ENCODE peak calls at places on chromosomes 6 and 20, in four cellular contexts. C is brain microvascular endothelial cell, W is testis, I is AG04450. V is an unnamed sample.

GRCh38 chr20:31682927-31683326 is 39.7 kb downstream of the BCL2L1 start:
- DNase-seq in C (no peak), W (no peak), I (no peak), V (no peak)

GRCh38 chr6:124297507-124297906 is 493.8 kb downstream of the NKAIN2 start:
- DNase-seq in C (no peak), W (peak), I (no peak), V (no peak)

GRCh38 chr20:52494244-52494643 is 302.7 kb upstream of the ZFP64 start:
- DNase-seq in C (peak), W (no peak), I (peak), V (no peak)

GRCh38 chr6:166584813-166585429 is 1.6 kb downstream of the RAMACL start:
- DNase-seq in C (peak), W (no peak), I (no peak), V (no peak)

GRCh38 chr6:36368921-36369880 is 18.3 kb downstream of the ETV7 start:
- DNase-seq in C (peak), W (no peak), I (peak), V (no peak)

GRCh38 chr6:102848796-102849195 is 1455.3 kb downstream of the GRIK2 start:
- DNase-seq in C (no peak), W (no peak), I (no peak), V (no peak)

GRCh38 chr6:1635305-1636010 is 25.7 kb downstream of the FOXC1 start:
- DNase-seq in C (no peak), W (no peak), I (no peak), V (no peak)

GRCh38 chr20:36090223-36090622 is 64.3 kb upstream of the EPB41L1 start:
- DNase-seq in C (no peak), W (no peak), I (no peak), V (no peak)

GRCh38 chr6:18148304-18149025 is 6.4 kb downstream of the TPMT start:
- DNase-seq in C (peak), W (no peak), I (peak), V (peak)

GRCh38 chr20:41222299-41222698 is 85.0 kb downstream of the PLCG1 start:
- DNase-seq in C (no peak), W (no peak), I (no peak), V (no peak)

GRCh38 chr20:57464642-57465211 is 60.2 kb downstream of the CTCFL start:
- DNase-seq in C (peak), W (no peak), I (no peak), V (no peak)

GRCh38 chr6:12385316-12385715 is 95.2 kb downstream of the EDN1 start:
- DNase-seq in C (no peak), W (no peak), I (no peak), V (no peak)

GRCh38 chr20:44215125-44215524 is 4.6 kb upstream of the OSER1 start:
- DNase-seq in C (peak), W (peak), I (peak), V (peak)

GRCh38 chr6:2026133-2026532 is 219.3 kb downstream of the GMDS start:
- DNase-seq in C (no peak), W (no peak), I (no peak), V (no peak)

GRCh38 chr6:83859410-83860346 is at the start of gene CYB5R4:
- DNase-seq in C (peak), W (peak), I (peak), V (peak)

GRCh38 chr6:25027221-25027916 is 91.6 kb upstream of the RIPOR2 start:
- DNase-seq in C (no peak), W (no peak), I (no peak), V (peak)

GRCh38 chr6:4107873-4108272 is 27.5 kb downstream of the ECI2 start:
- DNase-seq in C (no peak), W (no peak), I (no peak), V (no peak)

GRCh38 chr6:2755456-2755855 is 4.7 kb upstream of the MYLK4 start:
- DNase-seq in C (no peak), W (peak), I (no peak), V (no peak)

GRCh38 chr20:49483018-49483705 is 694 bp upstream of the KCNB1 start:
- DNase-seq in C (no peak), W (no peak), I (no peak), V (no peak)

GRCh38 chr6:26240157-26240980 is 124.6 kb upstream of the BTN3A2 start:
- DNase-seq in C (peak), W (peak), I (no peak), V (peak)

GRCh38 chr6:21559238-21559637 is 34.3 kb upstream of the SOX4 start:
- DNase-seq in C (no peak), W (no peak), I (no peak), V (no peak)

GRCh38 chr6:108526739-108527174 is 34.0 kb upstream of the FOXO3 start:
- DNase-seq in C (peak), W (peak), I (peak), V (no peak)

GRCh38 chr20:16541226-16541625 is 32.0 kb downstream of the KIF16B start:
- DNase-seq in C (no peak), W (peak), I (no peak), V (no peak)

GRCh38 chr6:50661636-50662035 is 51.7 kb upstream of the TFAP2D start:
- DNase-seq in C (no peak), W (no peak), I (no peak), V (no peak)

GRCh38 chr6:47307362-47308222 is 2.1 kb downstream of the TNFRSF21 start:
- DNase-seq in C (no peak), W (no peak), I (no peak), V (no peak)

GRCh38 chr6:26125015-26125690 is 37.9 kb downstream of the HFE start:
- DNase-seq in C (peak), W (no peak), I (no peak), V (no peak)

GRCh38 chr6:88290432-88290831 is 124.3 kb upstream of the CNR1 start:
- DNase-seq in C (no peak), W (no peak), I (no peak), V (no peak)

GRCh38 chr6:28884423-28885148 is 39.2 kb downstream of the TRIM27 start:
- DNase-seq in C (no peak), W (peak), I (no peak), V (no peak)

GRCh38 chr6:84137989-84138575 is 89.4 kb downstream of the CEP162 start:
- DNase-seq in C (peak), W (no peak), I (no peak), V (no peak)

GRCh38 chr6:77030929-77031674 is 432.2 kb downstream of the HTR1B start:
- DNase-seq in C (peak), W (no peak), I (no peak), V (no peak)

GRCh38 chr6:111872521-111873177 is 603 bp downstream of the FYN start:
- DNase-seq in C (peak), W (peak), I (no peak), V (peak)

GRCh38 chr6:108846628-108847027 is 1.6 kb upstream of the ARMC2 start:
- DNase-seq in C (no peak), W (no peak), I (no peak), V (no peak)

GRCh38 chr20:53678315-53678989 is 84.8 kb upstream of the ZNF217 start:
- DNase-seq in C (no peak), W (no peak), I (no peak), V (no peak)

GRCh38 chr20:53678990-53679596 is 85.5 kb upstream of the ZNF217 start:
- DNase-seq in C (no peak), W (no peak), I (no peak), V (no peak)

GRCh38 chr20:53681352-53682212 is 87.9 kb upstream of the ZNF217 start:
- DNase-seq in C (no peak), W (no peak), I (no peak), V (no peak)

GRCh38 chr20:53677447-53678314 is 84.0 kb upstream of the ZNF217 start:
- DNase-seq in C (no peak), W (peak), I (no peak), V (peak)

GRCh38 chr20:53679597-53680309 is 86.1 kb upstream of the ZNF217 start:
- DNase-seq in C (no peak), W (no peak), I (no peak), V (no peak)
- H3K27ac ChIP-seq in C (no peak), W (no peak), I (no peak), V (no peak)

GRCh38 chr20:62025832-62026563 is 39.7 kb downstream of the TAF4 start:
- DNase-seq in C (peak), W (peak), I (peak), V (no peak)
- H3K4me3 ChIP-seq in C (no peak), W (no peak), I (no peak), V (no peak)

GRCh38 chr20:835220-836045 is 1.9 kb downstream of the FAM110A start:
- DNase-seq in C (no peak), W (peak), I (no peak), V (no peak)
- TF ChIP-seq CTCF in C (no peak), W (no peak), I (no peak), V (no peak)

DNA sequence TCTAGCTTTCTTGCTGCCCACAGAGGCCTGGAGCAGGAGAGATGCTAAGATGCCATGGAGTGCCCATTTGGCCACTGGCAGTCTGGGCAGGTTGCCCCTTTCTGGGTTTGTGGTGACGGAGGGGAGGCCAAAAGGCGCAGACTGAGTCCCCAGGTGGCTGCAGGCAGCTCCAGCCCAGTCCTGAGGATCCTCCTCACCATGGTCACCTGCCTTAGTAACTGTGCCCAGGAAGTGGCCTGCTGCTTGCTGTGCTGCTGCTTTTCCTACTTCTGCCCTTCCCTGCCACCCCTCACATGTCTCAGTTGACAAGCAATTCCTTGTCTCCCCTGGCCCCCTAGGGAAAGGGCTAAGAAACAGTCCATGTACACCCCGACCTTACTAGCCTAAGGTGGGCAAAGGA is 35.3 kb upstream of the KIFC1 start:
- DNase-seq in C (no peak), W (no peak), I (no peak), V (peak)
- H3K27ac ChIP-seq in C (no peak), W (no peak), I (no peak), V (peak)

GRCh38 chr20:24789877-24790276 is 159.2 kb upstream of the CST7 start:
- DNase-seq in C (no peak), W (no peak), I (no peak), V (no peak)
- H3K4me3 ChIP-seq in C (no peak), W (no peak), I (no peak), V (no peak)

GRCh38 chr6:157611406-157611805 is 211.6 kb upstream of the SNX9 start:
- DNase-seq in C (no peak), W (no peak), I (no peak), V (no peak)

GRCh38 chr6:157614026-157614484 is 209.0 kb upstream of the SNX9 start:
- DNase-seq in C (no peak), W (no peak), I (no peak), V (peak)

GRCh38 chr6:157613011-157613522 is 210.0 kb upstream of the SNX9 start:
- DNase-seq in C (peak), W (no peak), I (peak), V (no peak)

GRCh38 chr6:157615951-157616350 is 207.1 kb upstream of the SNX9 start:
- DNase-seq in C (no peak), W (no peak), I (no peak), V (no peak)

DNA sequence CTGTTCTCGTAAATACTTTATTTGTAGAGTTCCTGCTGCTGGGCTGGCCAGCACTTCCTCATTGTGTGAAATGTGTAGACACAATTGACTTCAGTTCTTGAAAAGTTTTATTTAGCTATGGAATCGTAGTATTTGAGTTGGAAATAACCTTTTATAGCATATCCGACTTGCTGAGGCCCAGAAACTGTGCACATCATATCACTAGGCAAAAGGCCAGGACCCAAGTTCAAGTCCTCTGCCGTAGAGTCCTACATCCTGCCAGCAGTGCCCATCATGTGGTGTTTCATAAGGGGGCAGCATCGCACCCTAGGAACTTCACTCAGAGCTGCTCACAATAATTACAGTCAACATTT is 207.7 kb upstream of the SNX9 start:
- DNase-seq in C (no peak), W (no peak), I (no peak), V (peak)
- TF ChIP-seq CTCF in C (peak), W (no peak), I (peak), V (no peak)

GRCh38 chr6:70371454-70372105 is 41.7 kb upstream of the FAM135A start:
- DNase-seq in C (no peak), W (no peak), I (peak), V (no peak)
- H3K27ac ChIP-seq in C (no peak), W (no peak), I (no peak), V (no peak)

DNA sequence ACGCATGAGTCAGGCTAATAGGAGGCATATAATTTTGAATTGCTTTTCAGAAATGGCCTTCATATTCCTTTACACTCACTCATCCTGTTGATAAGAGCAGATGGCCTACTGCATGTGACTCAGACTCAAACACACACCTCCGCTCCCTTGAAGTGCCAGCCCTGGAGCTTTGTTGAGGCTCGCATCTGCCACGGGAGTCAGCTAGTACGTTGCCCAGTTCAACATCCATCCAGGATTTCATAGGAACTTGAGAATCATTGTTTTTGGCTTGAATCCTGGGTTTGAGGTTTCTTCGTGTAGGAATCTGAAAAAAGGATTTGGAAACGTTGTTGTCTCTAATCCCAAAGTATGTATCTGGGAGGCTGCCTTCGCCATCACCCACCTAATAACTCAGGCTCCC is 87.4 kb upstream of the JAG1 start:
- DNase-seq in C (peak), W (no peak), I (peak), V (no peak)
- H3K4me3 ChIP-seq in C (no peak), W (no peak), I (no peak), V (no peak)

GRCh38 chr20:4791121-4791520 is 69.4 kb downstream of the PRND start:
- DNase-seq in C (no peak), W (no peak), I (no peak), V (no peak)
- TF ChIP-seq CTCF in C (no peak), W (no peak), I (no peak), V (no peak)

GRCh38 chr20:10662661-10663458 is 10.9 kb downstream of the JAG1 start:
- DNase-seq in C (no peak), W (no peak), I (no peak), V (no peak)

GRCh38 chr20:10659651-10660601 is 13.9 kb downstream of the JAG1 start:
- DNase-seq in C (no peak), W (no peak), I (no peak), V (no peak)

GRCh38 chr20:10661261-10661660 is 12.5 kb downstream of the JAG1 start:
- DNase-seq in C (no peak), W (no peak), I (no peak), V (no peak)

GRCh38 chr20:10660661-10661060 is 13.1 kb downstream of the JAG1 start:
- DNase-seq in C (no peak), W (no peak), I (no peak), V (no peak)

DNA sequence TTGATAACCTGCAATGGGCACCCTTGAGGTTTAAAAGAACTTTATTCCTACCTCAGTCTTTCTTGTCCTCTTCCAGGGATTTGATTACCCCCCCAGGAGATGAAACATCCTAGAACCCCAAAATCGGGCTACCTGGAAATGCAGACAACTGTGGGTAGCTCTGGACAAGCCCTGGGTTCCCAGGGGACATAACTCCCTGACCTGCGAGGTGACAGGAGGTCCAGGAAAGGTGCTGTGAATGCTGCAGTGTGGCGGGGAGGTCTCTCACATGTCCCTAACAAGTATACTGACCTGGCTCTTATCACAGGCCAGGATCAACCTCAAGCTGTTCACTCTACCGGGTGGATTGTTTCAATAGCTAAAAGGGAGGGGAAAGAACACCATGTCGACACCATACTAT is 11.6 kb downstream of the JAG1 start:
- DNase-seq in C (no peak), W (no peak), I (no peak), V (no peak)
- H3K27ac ChIP-seq in C (no peak), W (no peak), I (no peak), V (no peak)

V was measured in colonic mucosa.